ENCODE peak calls at places on chromosomes 5 and 9, in five cellular contexts. X is OCI-LY7, T is HepG2, L is WERI-Rb-1, Y is astrocyte of the spinal cord. E is an unnamed sample.

GRCh38 chr5:37844004-37844403 is 4.2 kb upstream of the GDNF start:
- DNase-seq in X (no peak), L (no peak), T (no peak), Y (no peak), E (no peak)

GRCh38 chr9:77514886-77515711 is 133.0 kb downstream of the GNA14 start:
- DNase-seq in Y (peak), T (peak), L (no peak), X (no peak), E (no peak)

GRCh38 chr9:126363847-126364671 is 37.4 kb downstream of the MVB12B start:
- DNase-seq in T (no peak), L (no peak), X (no peak), Y (peak), E (no peak)

GRCh38 chr5:122312670-122312988 is 592 bp downstream of the SNCAIP start:
- DNase-seq in T (no peak), X (no peak), Y (peak), L (peak), E (no peak)

GRCh38 chr5:109920736-109921135 is 231.0 kb downstream of the MAN2A1 start:
- DNase-seq in T (no peak), L (no peak), Y (no peak), X (no peak), E (no peak)

GRCh38 chr9:132883349-132884294 is 4.9 kb downstream of the SPACA9 start:
- DNase-seq in T (no peak), L (no peak), Y (no peak), X (no peak), E (no peak)

GRCh38 chr9:78562021-78562420 is 265.1 kb downstream of the PSAT1 start:
- DNase-seq in X (no peak), T (no peak), Y (no peak), L (no peak), E (no peak)

GRCh38 chr9:125889524-125890473 is 142.6 kb downstream of the PBX3 start:
- DNase-seq in L (peak), Y (peak), T (no peak), X (no peak), E (peak)

GRCh38 chr9:95507456-95508241 is 9.1 kb downstream of the PTCH1 start:
- DNase-seq in T (peak), L (peak), Y (peak), X (peak), E (peak)

GRCh38 chr5:141121563-141121962 is at the start of gene PCDHB4:
- DNase-seq in Y (no peak), T (peak), L (no peak), X (no peak), E (no peak)

GRCh38 chr5:171295299-171295698 is 13.7 kb upstream of the TLX3 start:
- DNase-seq in T (no peak), L (no peak), X (no peak), Y (peak), E (no peak)

GRCh38 chr9:87336914-87337333 is 160.7 kb upstream of the DAPK1 start:
- DNase-seq in X (peak), Y (peak), T (peak), L (peak), E (no peak)

GRCh38 chr5:126490167-126490937 is 67.1 kb downstream of the GRAMD2B start:
- DNase-seq in T (no peak), L (peak), Y (peak), X (peak), E (no peak)

GRCh38 chr5:126494393-126494792 is 71.2 kb downstream of the GRAMD2B start:
- DNase-seq in L (no peak), T (no peak), Y (no peak), X (no peak), E (no peak)

GRCh38 chr5:126488362-126489065 is 65.3 kb downstream of the GRAMD2B start:
- DNase-seq in T (no peak), Y (no peak), X (no peak), L (peak), E (no peak)

GRCh38 chr5:126497506-126497905 is 74.3 kb downstream of the GRAMD2B start:
- DNase-seq in L (peak), T (no peak), Y (no peak), X (peak), E (no peak)

GRCh38 chr5:126492939-126493338 is 69.7 kb downstream of the GRAMD2B start:
- DNase-seq in L (peak), Y (no peak), T (peak), X (no peak), E (no peak)
- TF ChIP-seq CTCF in L (peak), Y (peak), T (peak), X (peak), E (no peak)

DNA sequence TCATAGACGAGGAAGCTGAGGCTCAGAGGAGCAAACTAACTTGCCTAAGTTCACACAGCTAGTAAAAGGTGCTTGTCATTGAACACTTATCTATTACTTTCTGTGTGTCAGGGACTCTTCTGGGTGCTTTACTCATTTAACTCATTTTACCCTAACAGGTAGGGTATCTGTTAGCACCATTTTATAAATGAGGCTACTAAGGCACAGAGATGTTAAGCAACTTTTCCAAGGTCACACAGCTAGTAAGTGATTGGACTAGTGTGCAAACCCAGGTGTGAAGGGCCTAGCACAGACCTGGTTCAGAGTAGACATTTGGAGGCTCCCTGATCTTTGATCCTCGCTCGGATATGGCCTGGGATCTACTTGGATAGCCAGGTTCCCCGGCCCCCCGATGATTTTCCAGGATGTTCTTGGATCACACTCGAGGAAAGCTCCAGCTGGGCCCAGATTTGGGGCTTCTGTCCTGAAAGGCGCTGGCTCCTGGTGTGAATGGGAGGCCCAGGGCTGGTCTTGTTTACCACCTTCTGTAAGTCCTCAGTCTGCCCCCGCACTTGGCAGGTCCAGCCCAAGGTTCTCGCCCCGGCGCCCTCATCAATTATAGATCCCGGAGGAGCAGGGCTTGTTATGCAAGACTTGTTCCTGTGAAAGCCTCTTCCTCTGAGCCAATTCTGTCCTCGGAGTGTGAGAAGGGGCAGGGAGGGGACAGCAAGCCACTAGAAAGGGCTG is 37.5 kb downstream of the GSN start:
- DNase-seq in L (no peak), X (no peak), Y (no peak), T (no peak), E (no peak)
- H3K4me3 ChIP-seq in L (no peak), X (no peak), Y (no peak), T (no peak), E (no peak)

GRCh38 chr9:100322954-100323536 is 29.7 kb downstream of the TEX10 start:
- DNase-seq in Y (peak), X (peak), L (peak), T (peak), E (no peak)

DNA sequence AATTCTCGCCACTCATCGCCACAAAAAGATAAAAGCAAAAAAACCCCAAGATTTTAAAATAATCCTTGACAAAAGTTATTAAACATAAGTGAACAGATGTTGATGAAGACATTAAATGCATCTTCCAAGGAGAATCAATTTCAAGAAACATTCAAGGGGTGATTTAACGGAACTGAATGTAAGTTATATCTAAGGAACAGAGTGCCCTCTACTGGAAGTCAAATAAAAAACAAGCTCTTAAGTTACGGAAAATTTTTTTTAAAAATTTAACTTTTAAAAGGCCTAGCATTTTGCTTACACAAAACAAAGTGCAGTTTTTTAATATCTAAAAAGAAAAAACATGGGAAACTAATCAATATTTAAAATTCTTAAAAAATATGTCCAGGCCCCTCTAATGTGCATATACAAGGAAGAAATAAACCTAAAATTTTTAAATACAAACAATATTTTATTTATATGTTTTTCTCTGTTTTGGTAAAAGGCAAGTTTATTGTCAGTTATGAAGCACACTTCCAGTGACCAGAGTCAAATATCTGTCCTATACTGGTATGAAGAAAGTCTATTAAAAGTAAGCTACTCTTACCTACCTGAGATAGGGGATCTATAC is 28.0 kb downstream of the TEX10 start:
- DNase-seq in T (peak), Y (peak), X (peak), L (no peak), E (no peak)
- TF ChIP-seq CTCF in T (no peak), Y (peak), X (peak), L (no peak), E (no peak)

GRCh38 chr5:73812962-73813588 is 187.1 kb downstream of the ARHGEF28 start:
- DNase-seq in Y (peak), X (no peak), T (peak), L (no peak), E (no peak)
- H3K4me3 ChIP-seq in Y (peak), X (no peak), T (peak), L (no peak), E (no peak)

GRCh38 chr5:60403343-60404006 is 296.5 kb downstream of the DEPDC1B start:
- DNase-seq in X (no peak), T (peak), Y (no peak), L (no peak), E (no peak)
- TF ChIP-seq CTCF in X (no peak), T (no peak), Y (no peak), L (no peak), E (no peak)

GRCh38 chr9:99441829-99442228 is 219.7 kb downstream of the SEC61B start:
- DNase-seq in X (no peak), T (no peak), Y (no peak), L (no peak), E (no peak)
- H3K4me3 ChIP-seq in X (no peak), T (no peak), Y (no peak), L (no peak), E (no peak)

E was measured in lung.